ENCODE peak calls at places on chromosomes 5 and 9, in six cellular contexts. R is fibroblast of mammary gland, L is kidney epithelial cell, W is GM13977, M is Calu3, B is neural progenitor cell. Q is an unnamed sample.

GRCh38 chr5:132055441-132055807 is 5.0 kb upstream of the IL3 start:
- DNase-seq in W (no peak), B (no peak), L (no peak), M (no peak), R (no peak), Q (no peak)

GRCh38 chr5:176319827-176320554 is 41.6 kb downstream of the KIAA1191 start:
- DNase-seq in B (no peak), R (peak; percentile 40), L (no peak), M (no peak), W (no peak), Q (no peak)

GRCh38 chr9:20205821-20206220 is 416.5 kb downstream of the MLLT3 start:
- DNase-seq in B (no peak), W (no peak), R (peak; percentile 74), M (no peak), L (no peak), Q (no peak)

GRCh38 chr9:22238809-22239684 is 207.6 kb upstream of the DMRTA1 start:
- DNase-seq in B (peak; percentile 38), L (no peak), M (no peak), W (no peak), R (peak; percentile 70), Q (no peak)

GRCh38 chr5:75152861-75153260 is 83.8 kb downstream of the ANKRD31 start:
- DNase-seq in R (peak; percentile 12), B (no peak), W (no peak), M (peak; percentile 49), L (no peak), Q (no peak)

GRCh38 chr5:59069438-59070079 is 486.7 kb downstream of the RAB3C start:
- DNase-seq in B (no peak), W (no peak), M (peak; percentile 21), R (peak; percentile 100), L (peak; percentile 92), Q (no peak)

GRCh38 chr5:87361031-87361443 is 51.7 kb downstream of the CCNH start:
- DNase-seq in M (no peak), R (peak; percentile 54), W (no peak), B (no peak), L (no peak), Q (no peak)

GRCh38 chr5:3794611-3795010 is 199.0 kb downstream of the IRX1 start:
- DNase-seq in W (no peak), R (no peak), B (no peak), M (no peak), L (no peak), Q (no peak)

GRCh38 chr5:175642998-175643397 is 14.9 kb upstream of the HRH2 start:
- DNase-seq in B (no peak), W (no peak), M (no peak), L (no peak), R (no peak), Q (peak; percentile 50)

GRCh38 chr9:129436751-129437625 is 183.9 kb downstream of the C9orf50 start:
- DNase-seq in L (no peak), B (peak; percentile 85), R (no peak), W (no peak), M (peak; percentile 24), Q (peak; percentile 45)

GRCh38 chr9:95511952-95512750 is 4.6 kb downstream of the PTCH1 start:
- DNase-seq in M (no peak), B (peak; percentile 62), L (no peak), R (no peak), W (no peak), Q (peak; percentile 49)

GRCh38 chr9:130387905-130388304 is 56.9 kb upstream of the ASS1 start:
- DNase-seq in L (no peak), W (no peak), B (no peak), M (no peak), R (no peak), Q (no peak)

GRCh38 chr5:179870952-179871351 is 12.3 kb upstream of the MRNIP start:
- DNase-seq in W (no peak), L (no peak), B (no peak), M (no peak), R (no peak), Q (no peak)

GRCh38 chr9:132408521-132408920 is 1.5 kb upstream of the CFAP77 start:
- DNase-seq in W (no peak), L (no peak), R (no peak), M (no peak), B (no peak), Q (no peak)

GRCh38 chr5:6110441-6111005 is 267.8 kb downstream of the MED10 start:
- DNase-seq in B (no peak), W (no peak), L (no peak), M (no peak), R (no peak), Q (no peak)

GRCh38 chr5:140642718-140643117 is 3.5 kb downstream of the TMCO6 start:
- DNase-seq in L (no peak), M (no peak), W (no peak), R (peak; percentile 63), B (no peak), Q (no peak)

GRCh38 chr5:166354277-166354676 is 1937.2 kb upstream of the WWC1 start:
- DNase-seq in R (peak; percentile 5), B (no peak), M (no peak), W (no peak), L (no peak), Q (no peak)

GRCh38 chr9:121261107-121261460 is 6.9 kb upstream of the GSN start:
- DNase-seq in R (peak; percentile 39), B (peak; percentile 90), W (no peak), L (no peak), M (no peak), Q (no peak)

GRCh38 chr9:71628247-71628646 is 140.1 kb downstream of the CEMIP2 start:
- DNase-seq in W (no peak), R (peak; percentile 39), L (no peak), M (no peak), B (no peak), Q (peak; percentile 7)
- TF ChIP-seq CTCF in W (peak; percentile 23), R (peak; percentile 56), L (no peak), M (no peak), B (peak; percentile 16), Q (peak; percentile 33)

GRCh38 chr5:157306690-157307089 is 40.8 kb downstream of the CYFIP2 start:
- DNase-seq in M (no peak), R (no peak), B (no peak), L (no peak), W (no peak), Q (peak; percentile 56)

GRCh38 chr5:157301066-157301465 is 35.1 kb downstream of the CYFIP2 start:
- DNase-seq in B (no peak), W (no peak), R (no peak), M (no peak), L (no peak), Q (no peak)

GRCh38 chr5:157306092-157306491 is 40.2 kb downstream of the CYFIP2 start:
- DNase-seq in R (no peak), M (no peak), L (no peak), W (no peak), B (no peak), Q (no peak)

GRCh38 chr5:157303023-157303422 is 37.1 kb downstream of the CYFIP2 start:
- DNase-seq in M (no peak), R (no peak), W (no peak), B (no peak), L (no peak), Q (no peak)

GRCh38 chr5:157303667-157304327 is 37.9 kb downstream of the CYFIP2 start:
- DNase-seq in L (no peak), R (no peak), M (no peak), B (peak; percentile 63), W (no peak), Q (peak; percentile 60)
- TF ChIP-seq CTCF in L (no peak), R (no peak), M (no peak), B (peak; percentile 60), W (peak; percentile 15), Q (peak; percentile 35)

GRCh38 chr5:73154607-73155006 is 18.4 kb upstream of the TMEM174 start:
- DNase-seq in B (no peak), M (no peak), R (no peak), W (no peak), L (no peak), Q (no peak)

GRCh38 chr5:73151733-73152410 is 21.1 kb upstream of the TMEM174 start:
- DNase-seq in M (no peak), L (no peak), W (no peak), R (no peak), B (no peak), Q (no peak)

GRCh38 chr5:73150872-73151271 is 22.1 kb upstream of the TMEM174 start:
- DNase-seq in M (no peak), R (no peak), W (no peak), L (no peak), B (no peak), Q (no peak)

GRCh38 chr5:73153513-73153912 is 19.5 kb upstream of the TMEM174 start:
- DNase-seq in B (no peak), M (no peak), W (no peak), L (no peak), R (no peak), Q (no peak)

DNA sequence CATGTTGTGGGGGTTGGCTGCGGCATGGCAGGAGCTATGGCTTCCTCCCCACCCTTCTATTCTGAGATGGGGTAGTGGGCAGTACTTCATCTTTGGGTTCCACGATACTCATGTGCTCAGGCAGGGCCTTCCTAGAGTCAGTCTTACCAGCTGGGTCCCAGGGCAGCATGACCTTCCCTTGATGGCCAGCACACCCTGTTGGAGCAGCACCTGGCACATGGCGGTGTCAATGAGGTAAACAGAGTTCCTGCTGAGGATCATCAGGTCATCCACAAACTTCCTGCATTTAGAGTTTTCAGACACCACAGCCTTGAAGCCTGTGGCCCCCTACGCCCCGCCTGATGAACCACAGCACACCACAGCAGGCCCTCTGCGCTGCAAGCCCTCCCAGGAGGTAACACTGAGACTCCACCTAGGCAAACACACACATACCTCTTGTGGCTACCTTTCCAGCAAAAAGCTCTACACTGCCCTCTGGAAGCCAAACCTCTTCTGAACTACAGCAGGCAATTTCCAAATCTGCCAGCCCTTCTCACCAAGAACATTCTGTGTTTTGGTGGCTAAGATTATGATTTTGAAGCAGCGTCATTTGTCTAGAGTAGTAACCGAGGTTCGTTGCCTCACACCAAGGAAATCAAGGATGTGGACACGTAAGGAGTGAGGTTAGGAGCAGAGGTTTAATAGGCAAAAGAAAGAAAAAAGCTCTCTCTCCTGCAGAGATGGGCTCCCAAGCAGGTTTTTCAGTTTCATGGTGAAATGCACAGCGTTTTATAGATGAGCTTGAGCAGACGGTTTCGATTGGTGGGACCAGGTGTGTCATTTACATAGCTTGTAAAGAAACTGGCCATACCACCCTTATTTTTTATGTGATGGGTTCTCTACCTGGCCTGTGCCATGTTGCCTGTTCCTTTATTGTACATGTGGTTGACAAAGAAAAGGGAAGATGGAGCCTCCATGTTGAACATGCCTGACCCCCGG is 20.3 kb upstream of the TMEM174 start:
- DNase-seq in B (no peak), M (peak; percentile 47), R (no peak), L (no peak), W (no peak), Q (no peak)
- TF ChIP-seq CTCF in B (no peak), M (no peak), R (no peak), L (no peak), W (no peak), Q (no peak)

GRCh38 chr5:134648425-134649162 is at the start of gene SEC24A:
- DNase-seq in W (peak; percentile 94), B (peak; percentile 94), R (peak; percentile 75), L (no peak), M (peak; percentile 97), Q (peak; percentile 96)
- TF ChIP-seq CTCF in W (no peak), B (no peak), R (no peak), L (no peak), M (no peak), Q (no peak)